ENCODE peak calls at places on chromosomes 1 and 21, in seven cellular contexts. One of them, this sample, is unnamed.

GRCh38 chr1:229192851-229193250 is 78.1 kb upstream of the RAB4A start:
- DNase-seq in neural crest cell: no peak
- DNase-seq in GM13977: no peak
- DNase-seq in activated naive CD4-positive, alpha-beta T cell: no peak
- DNase-seq in stimulated activated CD4-positive, alpha-beta T cell treated with anti-CD3 and anti-CD28 coated beads, Interleukin-1b, Interleukin-23, amount 100 ng/mL, for 1 hour: no peak
- DNase-seq in effector CD4-positive, alpha-beta T cell: no peak
- DNase-seq in activated T-helper 9 cell treated with anti-CD3 and anti-CD28 coated beads, Interleukin-2, amount 50 U/mL, for 16 hours: no peak
- DNase-seq in this sample: no peak

GRCh38 chr21:44785620-44786344 is 15.8 kb downstream of the UBE2G2 start:
- DNase-seq in neural crest cell: no peak
- DNase-seq in GM13977: no peak
- DNase-seq in activated naive CD4-positive, alpha-beta T cell: no peak
- DNase-seq in stimulated activated CD4-positive, alpha-beta T cell treated with anti-CD3 and anti-CD28 coated beads, Interleukin-1b, Interleukin-23, amount 100 ng/mL, for 1 hour: no peak
- DNase-seq in effector CD4-positive, alpha-beta T cell: no peak
- DNase-seq in activated T-helper 9 cell treated with anti-CD3 and anti-CD28 coated beads, Interleukin-2, amount 50 U/mL, for 16 hours: no peak
- DNase-seq in this sample: no peak

GRCh38 chr21:43686811-43687565 is 27.6 kb downstream of the RRP1B start:
- DNase-seq in neural crest cell: no peak
- DNase-seq in GM13977: no peak
- DNase-seq in activated naive CD4-positive, alpha-beta T cell: no peak
- DNase-seq in stimulated activated CD4-positive, alpha-beta T cell treated with anti-CD3 and anti-CD28 coated beads, Interleukin-1b, Interleukin-23, amount 100 ng/mL, for 1 hour: no peak
- DNase-seq in effector CD4-positive, alpha-beta T cell: no peak
- DNase-seq in activated T-helper 9 cell treated with anti-CD3 and anti-CD28 coated beads, Interleukin-2, amount 50 U/mL, for 16 hours: no peak
- DNase-seq in this sample: no peak

GRCh38 chr21:38326899-38327298 is 70.1 kb downstream of the KCNJ15 start:
- DNase-seq in neural crest cell: no peak
- DNase-seq in GM13977: no peak
- DNase-seq in activated naive CD4-positive, alpha-beta T cell: no peak
- DNase-seq in stimulated activated CD4-positive, alpha-beta T cell treated with anti-CD3 and anti-CD28 coated beads, Interleukin-1b, Interleukin-23, amount 100 ng/mL, for 1 hour: no peak
- DNase-seq in effector CD4-positive, alpha-beta T cell: no peak
- DNase-seq in activated T-helper 9 cell treated with anti-CD3 and anti-CD28 coated beads, Interleukin-2, amount 50 U/mL, for 16 hours: no peak
- DNase-seq in this sample: no peak

GRCh38 chr1:235901461-235901860 is 34.8 kb upstream of the LYST start:
- DNase-seq in neural crest cell: no peak
- DNase-seq in GM13977: no peak
- DNase-seq in activated naive CD4-positive, alpha-beta T cell: no peak
- DNase-seq in stimulated activated CD4-positive, alpha-beta T cell treated with anti-CD3 and anti-CD28 coated beads, Interleukin-1b, Interleukin-23, amount 100 ng/mL, for 1 hour: no peak
- DNase-seq in effector CD4-positive, alpha-beta T cell: no peak
- DNase-seq in activated T-helper 9 cell treated with anti-CD3 and anti-CD28 coated beads, Interleukin-2, amount 50 U/mL, for 16 hours: no peak
- DNase-seq in this sample: no peak

GRCh38 chr1:203626910-203627246 is 246 bp downstream of the ATP2B4 start:
- DNase-seq in neural crest cell: no peak
- DNase-seq in GM13977: no peak
- DNase-seq in activated naive CD4-positive, alpha-beta T cell: no peak
- DNase-seq in stimulated activated CD4-positive, alpha-beta T cell treated with anti-CD3 and anti-CD28 coated beads, Interleukin-1b, Interleukin-23, amount 100 ng/mL, for 1 hour: no peak
- DNase-seq in effector CD4-positive, alpha-beta T cell: no peak
- DNase-seq in activated T-helper 9 cell treated with anti-CD3 and anti-CD28 coated beads, Interleukin-2, amount 50 U/mL, for 16 hours: no peak
- DNase-seq in this sample: no peak

GRCh38 chr1:153262462-153263157 is 3.1 kb downstream of the LORICRIN start:
- DNase-seq in neural crest cell: no peak
- DNase-seq in GM13977: peak
- DNase-seq in activated naive CD4-positive, alpha-beta T cell: no peak
- DNase-seq in stimulated activated CD4-positive, alpha-beta T cell treated with anti-CD3 and anti-CD28 coated beads, Interleukin-1b, Interleukin-23, amount 100 ng/mL, for 1 hour: no peak
- DNase-seq in effector CD4-positive, alpha-beta T cell: no peak
- DNase-seq in activated T-helper 9 cell treated with anti-CD3 and anti-CD28 coated beads, Interleukin-2, amount 50 U/mL, for 16 hours: no peak
- DNase-seq in this sample: no peak

GRCh38 chr1:222465211-222466041 is 82.5 kb downstream of the HHIPL2 start:
- DNase-seq in neural crest cell: peak
- DNase-seq in GM13977: peak
- DNase-seq in activated naive CD4-positive, alpha-beta T cell: peak
- DNase-seq in stimulated activated CD4-positive, alpha-beta T cell treated with anti-CD3 and anti-CD28 coated beads, Interleukin-1b, Interleukin-23, amount 100 ng/mL, for 1 hour: peak
- DNase-seq in effector CD4-positive, alpha-beta T cell: peak
- DNase-seq in activated T-helper 9 cell treated with anti-CD3 and anti-CD28 coated beads, Interleukin-2, amount 50 U/mL, for 16 hours: peak
- DNase-seq in this sample: peak

GRCh38 chr1:194043984-194044755 is 857.8 kb upstream of the B3GALT2 start:
- DNase-seq in neural crest cell: no peak
- DNase-seq in GM13977: no peak
- DNase-seq in activated naive CD4-positive, alpha-beta T cell: no peak
- DNase-seq in stimulated activated CD4-positive, alpha-beta T cell treated with anti-CD3 and anti-CD28 coated beads, Interleukin-1b, Interleukin-23, amount 100 ng/mL, for 1 hour: no peak
- DNase-seq in effector CD4-positive, alpha-beta T cell: no peak
- DNase-seq in activated T-helper 9 cell treated with anti-CD3 and anti-CD28 coated beads, Interleukin-2, amount 50 U/mL, for 16 hours: no peak
- DNase-seq in this sample: no peak

GRCh38 chr1:114002492-114003290 is 23.4 kb downstream of the OLFML3 start:
- DNase-seq in neural crest cell: no peak
- DNase-seq in GM13977: no peak
- DNase-seq in activated naive CD4-positive, alpha-beta T cell: no peak
- DNase-seq in stimulated activated CD4-positive, alpha-beta T cell treated with anti-CD3 and anti-CD28 coated beads, Interleukin-1b, Interleukin-23, amount 100 ng/mL, for 1 hour: no peak
- DNase-seq in effector CD4-positive, alpha-beta T cell: no peak
- DNase-seq in activated T-helper 9 cell treated with anti-CD3 and anti-CD28 coated beads, Interleukin-2, amount 50 U/mL, for 16 hours: no peak
- DNase-seq in this sample: no peak

GRCh38 chr1:79323240-79324025 is 316.9 kb upstream of the ADGRL4 start:
- DNase-seq in neural crest cell: no peak
- DNase-seq in GM13977: no peak
- DNase-seq in activated naive CD4-positive, alpha-beta T cell: no peak
- DNase-seq in stimulated activated CD4-positive, alpha-beta T cell treated with anti-CD3 and anti-CD28 coated beads, Interleukin-1b, Interleukin-23, amount 100 ng/mL, for 1 hour: no peak
- DNase-seq in effector CD4-positive, alpha-beta T cell: no peak
- DNase-seq in activated T-helper 9 cell treated with anti-CD3 and anti-CD28 coated beads, Interleukin-2, amount 50 U/mL, for 16 hours: no peak
- DNase-seq in this sample: peak

GRCh38 chr21:18138507-18138906 is 106.1 kb upstream of the CHODL start:
- DNase-seq in neural crest cell: no peak
- DNase-seq in GM13977: no peak
- DNase-seq in activated naive CD4-positive, alpha-beta T cell: no peak
- DNase-seq in stimulated activated CD4-positive, alpha-beta T cell treated with anti-CD3 and anti-CD28 coated beads, Interleukin-1b, Interleukin-23, amount 100 ng/mL, for 1 hour: no peak
- DNase-seq in effector CD4-positive, alpha-beta T cell: no peak
- DNase-seq in activated T-helper 9 cell treated with anti-CD3 and anti-CD28 coated beads, Interleukin-2, amount 50 U/mL, for 16 hours: no peak
- DNase-seq in this sample: no peak

GRCh38 chr21:45512626-45513002 is 29.6 kb downstream of the SLC19A1 start:
- DNase-seq in neural crest cell: no peak
- DNase-seq in GM13977: no peak
- DNase-seq in activated naive CD4-positive, alpha-beta T cell: no peak
- DNase-seq in stimulated activated CD4-positive, alpha-beta T cell treated with anti-CD3 and anti-CD28 coated beads, Interleukin-1b, Interleukin-23, amount 100 ng/mL, for 1 hour: no peak
- DNase-seq in effector CD4-positive, alpha-beta T cell: no peak
- DNase-seq in activated T-helper 9 cell treated with anti-CD3 and anti-CD28 coated beads, Interleukin-2, amount 50 U/mL, for 16 hours: no peak
- DNase-seq in this sample: no peak

GRCh38 chr1:111690306-111690617 is 48.9 kb downstream of the INKA2 start:
- DNase-seq in neural crest cell: no peak
- DNase-seq in GM13977: no peak
- DNase-seq in activated naive CD4-positive, alpha-beta T cell: no peak
- DNase-seq in stimulated activated CD4-positive, alpha-beta T cell treated with anti-CD3 and anti-CD28 coated beads, Interleukin-1b, Interleukin-23, amount 100 ng/mL, for 1 hour: no peak
- DNase-seq in effector CD4-positive, alpha-beta T cell: no peak
- DNase-seq in activated T-helper 9 cell treated with anti-CD3 and anti-CD28 coated beads, Interleukin-2, amount 50 U/mL, for 16 hours: no peak
- DNase-seq in this sample: peak

GRCh38 chr1:205947024-205947423 is 3.8 kb upstream of the SLC26A9 start:
- DNase-seq in neural crest cell: no peak
- DNase-seq in GM13977: no peak
- DNase-seq in activated naive CD4-positive, alpha-beta T cell: no peak
- DNase-seq in stimulated activated CD4-positive, alpha-beta T cell treated with anti-CD3 and anti-CD28 coated beads, Interleukin-1b, Interleukin-23, amount 100 ng/mL, for 1 hour: no peak
- DNase-seq in effector CD4-positive, alpha-beta T cell: no peak
- DNase-seq in activated T-helper 9 cell treated with anti-CD3 and anti-CD28 coated beads, Interleukin-2, amount 50 U/mL, for 16 hours: no peak
- DNase-seq in this sample: peak

GRCh38 chr1:48572632-48573258 is 100.7 kb upstream of the SPATA6 start:
- DNase-seq in neural crest cell: peak
- DNase-seq in GM13977: peak
- DNase-seq in activated naive CD4-positive, alpha-beta T cell: no peak
- DNase-seq in stimulated activated CD4-positive, alpha-beta T cell treated with anti-CD3 and anti-CD28 coated beads, Interleukin-1b, Interleukin-23, amount 100 ng/mL, for 1 hour: no peak
- DNase-seq in effector CD4-positive, alpha-beta T cell: no peak
- DNase-seq in activated T-helper 9 cell treated with anti-CD3 and anti-CD28 coated beads, Interleukin-2, amount 50 U/mL, for 16 hours: no peak
- DNase-seq in this sample: peak

GRCh38 chr1:101924700-101925099 is 72.0 kb downstream of the OLFM3 start:
- DNase-seq in neural crest cell: no peak
- DNase-seq in GM13977: no peak
- DNase-seq in activated naive CD4-positive, alpha-beta T cell: no peak
- DNase-seq in stimulated activated CD4-positive, alpha-beta T cell treated with anti-CD3 and anti-CD28 coated beads, Interleukin-1b, Interleukin-23, amount 100 ng/mL, for 1 hour: no peak
- DNase-seq in effector CD4-positive, alpha-beta T cell: no peak
- DNase-seq in activated T-helper 9 cell treated with anti-CD3 and anti-CD28 coated beads, Interleukin-2, amount 50 U/mL, for 16 hours: no peak
- DNase-seq in this sample: no peak

GRCh38 chr21:39313042-39313456 is 383 bp downstream of the BRWD1 start:
- DNase-seq in neural crest cell: no peak
- DNase-seq in GM13977: peak
- DNase-seq in activated naive CD4-positive, alpha-beta T cell: peak
- DNase-seq in stimulated activated CD4-positive, alpha-beta T cell treated with anti-CD3 and anti-CD28 coated beads, Interleukin-1b, Interleukin-23, amount 100 ng/mL, for 1 hour: peak
- DNase-seq in effector CD4-positive, alpha-beta T cell: peak
- DNase-seq in activated T-helper 9 cell treated with anti-CD3 and anti-CD28 coated beads, Interleukin-2, amount 50 U/mL, for 16 hours: peak
- DNase-seq in this sample: no peak

GRCh38 chr1:168585937-168586336 is 9.5 kb downstream of the XCL1 start:
- DNase-seq in neural crest cell: no peak
- DNase-seq in GM13977: no peak
- DNase-seq in activated naive CD4-positive, alpha-beta T cell: no peak
- DNase-seq in stimulated activated CD4-positive, alpha-beta T cell treated with anti-CD3 and anti-CD28 coated beads, Interleukin-1b, Interleukin-23, amount 100 ng/mL, for 1 hour: no peak
- DNase-seq in effector CD4-positive, alpha-beta T cell: no peak
- DNase-seq in activated T-helper 9 cell treated with anti-CD3 and anti-CD28 coated beads, Interleukin-2, amount 50 U/mL, for 16 hours: no peak
- DNase-seq in this sample: no peak

This sample was measured in myocyte.